ENCODE peak calls at places on chromosomes 6 and 20, in eight cellular contexts. U is A673, E is astrocyte of the spinal cord, M is PC-9, Z is breast epithelium, S is lower lobe of right lung, Y is AG04450, O is dorsolateral prefrontal cortex. N is an unnamed sample.

GRCh38 chr6:90436403-90436802 is 139.8 kb upstream of the BACH2 start:
- DNase-seq in U (no peak), E (no peak), M (no peak), Z (peak; percentile 39), S (no peak), Y (no peak), O (no peak), N (no peak)

GRCh38 chr6:73854998-73855718 is 159.2 kb downstream of the CD109 start:
- DNase-seq in U (peak; percentile 83), E (peak; percentile 67), M (no peak), Z (no peak), S (no peak), Y (peak; percentile 48), O (no peak), N (peak; percentile 79)

GRCh38 chr6:18289283-18289682 is 25.0 kb upstream of the DEK start:
- DNase-seq in U (no peak), E (no peak), M (no peak), Z (no peak), S (no peak), Y (no peak), O (no peak), N (no peak)

GRCh38 chr6:170124836-170125235 is 166.0 kb downstream of the DLL1 start:
- DNase-seq in U (no peak), E (no peak), M (no peak), Z (peak; percentile 66), S (no peak), Y (no peak), O (no peak), N (no peak)

GRCh38 chr6:129500958-129501381 is 209.0 kb downstream of the ARHGAP18 start:
- DNase-seq in U (peak; percentile 70), E (no peak), M (no peak), Z (no peak), S (no peak), Y (no peak), O (no peak), N (peak; percentile 46)

GRCh38 chr20:42118409-42119125 is 500.4 kb upstream of the CHD6 start:
- DNase-seq in U (peak; percentile 23), E (no peak), M (no peak), Z (no peak), S (no peak), Y (no peak), O (no peak), N (no peak)

GRCh38 chr6:116280161-116280959 is 630 bp upstream of the TSPYL1 start:
- DNase-seq in U (no peak), E (peak; percentile 30), M (peak; percentile 36), Z (no peak), S (no peak), Y (no peak), O (no peak), N (no peak)

GRCh38 chr6:17276766-17277165 is 4.4 kb upstream of the RBM24 start:
- DNase-seq in U (no peak), E (peak; percentile 10), M (no peak), Z (no peak), S (no peak), Y (no peak), O (no peak), N (peak; percentile 43)

GRCh38 chr6:74048387-74048786 is 352.4 kb downstream of the CD109 start:
- DNase-seq in U (no peak), E (no peak), M (no peak), Z (no peak), S (no peak), Y (no peak), O (no peak), N (no peak)

GRCh38 chr6:30399390-30400058 is 54.6 kb downstream of the RPP21 start:
- DNase-seq in U (no peak), E (no peak), M (no peak), Z (no peak), S (no peak), Y (no peak), O (no peak), N (no peak)

GRCh38 chr20:6838181-6838826 is 70.8 kb downstream of the BMP2 start:
- DNase-seq in U (no peak), E (no peak), M (no peak), Z (no peak), S (no peak), Y (no peak), O (no peak), N (no peak)

GRCh38 chr6:113837170-113837569 is 20.0 kb upstream of the MARCKS start:
- DNase-seq in U (no peak), E (no peak), M (no peak), Z (no peak), S (no peak), Y (no peak), O (no peak), N (no peak)

GRCh38 chr20:38550274-38550673 is 30.7 kb upstream of the ADIG start:
- DNase-seq in U (peak; percentile 24), E (no peak), M (no peak), Z (no peak), S (no peak), Y (no peak), O (no peak), N (no peak)

GRCh38 chr6:159973406-159973805 is 4.5 kb downstream of the IGF2R start:
- DNase-seq in U (no peak), E (no peak), M (no peak), Z (no peak), S (no peak), Y (no peak), O (no peak), N (no peak)

GRCh38 chr20:37308098-37309050 is 18.9 kb downstream of the MANBAL start:
- DNase-seq in U (no peak), E (no peak), M (no peak), Z (no peak), S (no peak), Y (no peak), O (no peak), N (no peak)

GRCh38 chr6:106858653-106859092 is 115.9 kb downstream of the CD24 start:
- DNase-seq in U (peak; percentile 7), E (peak; percentile 21), M (peak; percentile 88), Z (peak; percentile 40), S (no peak), Y (peak; percentile 3), O (no peak), N (peak; percentile 62)

GRCh38 chr20:18404172-18404571 is 62.7 kb downstream of the DZANK1 start:
- DNase-seq in U (no peak), E (peak; percentile 19), M (no peak), Z (peak; percentile 83), S (no peak), Y (no peak), O (no peak), N (no peak)

GRCh38 chr20:16709017-16709416 is 20.8 kb upstream of the SNRPB2 start:
- DNase-seq in U (no peak), E (no peak), M (no peak), Z (no peak), S (no peak), Y (no peak), O (no peak), N (no peak)

GRCh38 chr6:89679215-89680120 is 40.9 kb upstream of the LYRM2 start:
- DNase-seq in U (no peak), E (no peak), M (no peak), Z (no peak), S (no peak), Y (no peak), O (no peak), N (no peak)

GRCh38 chr6:70162972-70163371 is 139.9 kb downstream of the COL9A1 start:
- DNase-seq in U (no peak), E (no peak), M (no peak), Z (no peak), S (no peak), Y (no peak), O (no peak), N (no peak)

DNA sequence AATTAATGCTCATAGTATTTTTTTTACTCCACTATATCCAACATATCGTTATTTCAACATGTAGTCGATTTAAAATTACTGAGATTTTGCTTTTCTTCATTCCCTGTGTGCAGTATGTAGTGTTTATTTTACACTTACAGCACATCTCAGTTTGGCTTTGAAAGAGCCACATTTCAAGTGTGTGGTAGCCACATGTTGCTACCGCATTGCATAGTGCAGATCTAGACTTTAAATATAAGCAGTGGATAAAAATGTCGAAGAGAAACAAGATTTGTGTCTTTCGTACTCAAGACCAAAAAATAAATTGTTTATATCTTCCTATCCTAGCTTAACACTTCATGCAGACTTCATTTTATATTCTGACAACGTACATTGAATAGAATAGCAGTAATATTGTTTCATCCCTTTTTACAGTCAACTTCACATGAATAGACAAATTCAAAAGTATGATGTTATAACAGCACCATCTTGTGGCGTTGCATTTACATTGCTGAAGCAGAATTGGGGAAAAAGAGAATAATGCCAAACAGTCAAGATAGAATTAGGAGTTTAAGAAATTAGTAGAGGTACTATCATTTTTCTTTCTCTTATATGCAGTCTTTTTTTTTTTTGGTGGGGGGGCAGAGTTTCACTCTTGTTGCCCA is 29.9 kb downstream of the FBXO5 start:
- DNase-seq in U (peak; percentile 59), E (peak; percentile 55), M (no peak), Z (no peak), S (no peak), Y (no peak), O (no peak), N (no peak)
- TF ChIP-seq CTCF in U (peak; percentile 74), E (peak; percentile 65), M (peak; percentile 61), Z (no peak), S (peak; percentile 36), Y (peak; percentile 68), O (peak; percentile 64), N (peak; percentile 59)

GRCh38 chr20:10675456-10675848 is 1.7 kb upstream of the JAG1 start:
- DNase-seq in U (no peak), E (no peak), M (no peak), Z (no peak), S (no peak), Y (no peak), O (no peak), N (no peak)
- H3K4me3 ChIP-seq in U (no peak overlapping the region), E (no peak overlapping the region), M (peak overlapping the region; percentile 84), Z (peak overlapping the region; percentile 87), S (peak overlapping the region; percentile 81), Y (peak overlapping the region; percentile 88), O (no peak overlapping the region), N (peak overlapping the region; percentile 88)

GRCh38 chr20:62699741-62700140 is 8.9 kb upstream of the NTSR1 start:
- DNase-seq in U (no peak), E (no peak), M (no peak), Z (no peak), S (no peak), Y (no peak), O (no peak), N (no peak)
- TF ChIP-seq CTCF in U (no peak), E (no peak), M (no peak), Z (no peak), S (no peak), Y (no peak), O (no peak), N (no peak)

DNA sequence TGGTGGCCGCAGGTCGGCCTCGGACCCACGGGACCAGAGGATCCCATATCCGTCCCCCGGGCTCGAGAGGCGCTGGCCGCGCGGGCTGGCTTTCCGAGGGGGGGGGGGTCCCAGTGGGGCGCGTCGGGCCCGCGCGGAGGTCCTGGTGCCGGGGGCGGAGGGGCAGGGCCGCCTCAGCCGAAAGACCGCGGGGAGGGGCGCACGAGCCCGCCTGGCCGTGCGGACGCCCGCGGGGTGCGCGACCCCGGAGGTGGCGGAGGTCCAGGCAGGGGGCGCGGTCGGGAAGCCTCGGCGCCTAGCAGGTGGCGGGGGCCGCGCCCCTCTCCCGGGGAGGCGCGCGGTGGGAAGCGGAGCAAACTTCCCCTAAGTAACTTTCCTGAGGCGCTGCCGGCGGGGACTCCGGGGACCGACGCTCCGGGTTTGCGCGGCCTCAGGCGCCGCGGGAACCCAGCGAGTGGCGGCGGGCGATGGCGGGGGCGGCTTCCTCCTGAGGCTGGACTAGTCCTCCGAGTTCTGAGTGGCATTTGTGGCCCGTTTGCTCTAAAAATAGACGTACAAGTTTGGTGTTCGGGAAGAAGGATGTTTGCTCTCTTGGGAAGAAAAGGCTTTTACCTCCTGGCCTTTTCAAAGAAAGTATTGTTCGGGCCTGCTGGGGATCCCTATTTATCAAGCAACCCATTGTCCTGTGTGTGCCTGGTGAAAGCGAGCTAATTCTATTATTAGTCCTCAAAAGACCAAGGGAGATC is 26.4 kb upstream of the BTBD3 start:
- DNase-seq in U (peak; percentile 76), E (peak; percentile 44), M (no peak), Z (peak; percentile 58), S (peak; percentile 75), Y (no peak), O (peak; percentile 72), N (peak; percentile 24)
- H3K4me3 ChIP-seq in U (peak overlapping the region; percentile 86), E (peak overlapping the region; percentile 50), M (peak overlapping the region; percentile 91), Z (peak overlapping the region; percentile 94), S (peak overlapping the region; percentile 74), Y (peak overlapping the region; percentile 73), O (peak overlapping the region; percentile 84), N (peak overlapping the region; percentile 80)

N was measured in foreskin fibroblast.